ENCODE peak calls at places on chromosome 1, in ten cellular contexts. Z is Right ventricle myocardium superior, J is NCI-H460, Y is astrocyte of the hippocampus, D is left colon, M is G401, H is GM04504, T is GM20000, G is amniotic stem cell, I is MM.1S. X is an unnamed sample.

GRCh38 chr1:228735871-228736586 is 750 bp downstream of the RHOU start:
- DNase-seq in G (no peak), M (no peak), H (no peak), J (no peak), Z (peak), Y (peak), I (peak), T (peak), D (peak), X (peak)

GRCh38 chr1:152182942-152183341 is 23.9 kb upstream of the RPTN start:
- DNase-seq in H (peak), J (peak), M (no peak), Y (peak), D (no peak), I (no peak), G (no peak), Z (no peak), T (no peak), X (no peak)

GRCh38 chr1:205171369-205171768 is 40.1 kb downstream of the DSTYK start:
- DNase-seq in J (no peak), Z (no peak), H (no peak), M (no peak), I (no peak), T (no peak), G (no peak), D (no peak), Y (no peak), X (no peak)

GRCh38 chr1:174719194-174719593 is 271.4 kb downstream of the GPR52 start:
- DNase-seq in T (no peak), D (no peak), J (no peak), Z (no peak), G (no peak), H (no peak), M (no peak), Y (no peak), I (no peak), X (no peak)

GRCh38 chr1:53502641-53503432 is 43.6 kb downstream of the DMRTB1 start:
- DNase-seq in J (no peak), T (no peak), M (no peak), Z (no peak), Y (no peak), G (no peak), H (no peak), I (no peak), D (no peak), X (no peak)

GRCh38 chr1:211788626-211789025 is 41.9 kb downstream of the LPGAT1 start:
- DNase-seq in Z (no peak), D (no peak), I (no peak), G (no peak), Y (no peak), H (no peak), M (no peak), J (no peak), T (no peak), X (no peak)

GRCh38 chr1:238487931-238488330 is 597.2 kb upstream of the ZP4 start:
- DNase-seq in G (no peak), I (no peak), Z (no peak), H (peak), Y (no peak), J (no peak), T (no peak), D (no peak), M (no peak), X (no peak)

GRCh38 chr1:158506369-158506987 is 34.5 kb downstream of the OR10R2 start:
- DNase-seq in M (no peak), I (peak), Z (no peak), D (peak), G (no peak), J (peak), Y (peak), T (peak), H (no peak), X (peak)

GRCh38 chr1:230159580-230159979 is 92.5 kb downstream of the GALNT2 start:
- DNase-seq in Y (no peak), J (no peak), G (no peak), T (no peak), H (no peak), Z (no peak), D (no peak), M (no peak), I (no peak), X (no peak)

GRCh38 chr1:240254778-240255291 is 163.2 kb downstream of the FMN2 start:
- DNase-seq in H (no peak), M (no peak), D (no peak), Z (no peak), J (no peak), T (no peak), Y (no peak), G (no peak), I (no peak), X (no peak)

GRCh38 chr1:17194981-17195528 is 9.9 kb upstream of the PADI1 start:
- DNase-seq in J (no peak), I (no peak), D (no peak), M (no peak), Z (no peak), T (no peak), H (no peak), G (no peak), Y (no peak), X (no peak)

GRCh38 chr1:157199421-157199755 is 61.2 kb upstream of the ETV3 start:
- DNase-seq in H (no peak), Z (no peak), M (no peak), G (no peak), T (no peak), Y (no peak), I (no peak), D (no peak), J (no peak), X (no peak)

GRCh38 chr1:18575620-18576019 is 55.0 kb upstream of the PAX7 start:
- DNase-seq in H (no peak), G (no peak), Y (peak), Z (peak), J (no peak), I (no peak), T (peak), M (no peak), D (peak), X (peak)

GRCh38 chr1:12335815-12336214 is 106.0 kb downstream of the VPS13D start:
- DNase-seq in G (no peak), M (no peak), H (no peak), D (no peak), J (no peak), Z (no peak), I (no peak), T (no peak), Y (no peak), X (no peak)

GRCh38 chr1:110860174-110860573 is 12.8 kb upstream of the CD53 start:
- DNase-seq in Y (no peak), T (no peak), H (no peak), D (no peak), I (no peak), Z (no peak), M (no peak), J (no peak), G (no peak), X (no peak)

GRCh38 chr1:28518745-28519341 is 13.0 kb downstream of the RCC1 start:
- DNase-seq in M (no peak), H (no peak), J (no peak), G (no peak), I (peak), D (no peak), Z (no peak), T (peak), Y (no peak), X (peak)

GRCh38 chr1:67710417-67710816 is 25.4 kb downstream of the GADD45A start:
- DNase-seq in H (no peak), D (no peak), M (no peak), J (no peak), G (no peak), T (no peak), Y (peak), Z (no peak), I (no peak), X (no peak)

GRCh38 chr1:184215274-184215925 is 163.9 kb downstream of the TSEN15 start:
- DNase-seq in T (no peak), Y (no peak), M (no peak), H (no peak), I (no peak), Z (no peak), G (no peak), J (no peak), D (no peak), X (no peak)

GRCh38 chr1:15214507-15214906 is 32.5 kb upstream of the FHAD1 start:
- DNase-seq in M (peak), J (no peak), T (no peak), Y (no peak), G (no peak), I (no peak), H (peak), Z (peak), D (no peak), X (no peak)

GRCh38 chr1:228228601-228229074 is 20.8 kb downstream of the OBSCN start:
- DNase-seq in I (no peak), D (no peak), H (peak), Y (peak), Z (no peak), M (no peak), T (no peak), G (peak), J (no peak), X (no peak)

GRCh38 chr1:51859333-51859732 is 19.2 kb downstream of the NRDC start:
- DNase-seq in D (no peak), H (no peak), Y (no peak), I (no peak), T (no peak), G (no peak), J (no peak), Z (no peak), M (no peak), X (no peak)

GRCh38 chr1:153404768-153405167 is 11.6 kb upstream of the S100A7A start:
- DNase-seq in H (no peak), Y (no peak), D (peak), J (no peak), T (peak), Z (peak), M (no peak), I (peak), G (no peak), X (peak)

X was measured in T-helper 2 cell.